ENCODE peak calls at places on chromosomes 6 and 20, in four cellular contexts. V is mammary epithelial cell, N is hepatocyte, R is neural progenitor cell. H is an unnamed sample.

GRCh38 chr20:32752458-32753250 is 9.4 kb upstream of the COMMD7 start:
- DNase-seq in V (peak), N (no peak), R (no peak), H (peak)

GRCh38 chr6:121670511-121670910 is 235.1 kb downstream of the GJA1 start:
- DNase-seq in R (no peak), N (no peak), V (no peak), H (peak)

GRCh38 chr6:83853178-83853967 is at the start of gene RIPPLY2:
- DNase-seq in V (peak), N (peak), R (peak), H (no peak)

GRCh38 chr6:85669735-85670194 is 27.1 kb upstream of the SYNCRIP start:
- DNase-seq in R (no peak), N (no peak), V (peak), H (peak)

GRCh38 chr6:90458353-90459224 is 128.3 kb downstream of the MAP3K7 start:
- DNase-seq in N (no peak), V (no peak), R (no peak), H (no peak)

GRCh38 chr20:31537859-31538245 is 23.6 kb downstream of the HM13 start:
- DNase-seq in R (no peak), V (no peak), N (no peak), H (no peak)

GRCh38 chr20:23187759-23188158 is 101.6 kb upstream of the CD93 start:
- DNase-seq in N (no peak), R (no peak), V (peak), H (no peak)

GRCh38 chr6:6984585-6985366 is 123.0 kb upstream of the RREB1 start:
- DNase-seq in V (no peak), R (no peak), N (no peak), H (no peak)

GRCh38 chr20:34562643-34563042 is 4.1 kb downstream of the MAP1LC3A start:
- DNase-seq in N (no peak), R (peak), V (no peak), H (peak)

DNA sequence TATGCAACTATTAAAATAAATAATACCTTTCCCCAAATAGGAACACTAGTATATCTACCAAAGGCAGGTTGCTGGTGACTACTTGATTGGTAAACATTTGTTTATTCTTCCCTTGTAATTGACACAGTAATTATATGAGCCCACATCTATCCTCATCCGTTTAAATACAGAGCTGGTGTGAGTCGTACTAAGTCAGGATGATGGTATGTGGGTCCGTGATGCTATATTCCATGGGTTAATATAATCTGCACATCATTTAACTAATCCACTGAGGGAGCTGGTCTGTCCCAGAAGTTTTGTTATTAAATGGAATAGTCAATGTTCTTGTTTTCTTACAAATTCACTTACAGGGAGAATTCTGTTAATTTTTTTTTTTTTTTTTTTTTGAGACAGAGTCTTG is 164.0 kb upstream of the AGPAT4 start:
- DNase-seq in R (no peak), V (no peak), N (no peak), H (peak)
- TF ChIP-seq EZH2 in R (no peak), V (no peak), N (no peak), H (no peak)

GRCh38 chr6:111530218-111530617 is 47.2 kb upstream of the REV3L start:
- DNase-seq in R (no peak), V (no peak), N (no peak), H (no peak)

GRCh38 chr6:111534366-111534765 is 51.3 kb upstream of the REV3L start:
- DNase-seq in V (peak), R (no peak), N (peak), H (peak)

GRCh38 chr6:111527367-111527766 is 44.3 kb upstream of the REV3L start:
- DNase-seq in V (no peak), R (no peak), N (no peak), H (no peak)

GRCh38 chr6:111533087-111533784 is 50.2 kb upstream of the REV3L start:
- DNase-seq in V (no peak), R (no peak), N (no peak), H (no peak)

GRCh38 chr6:111530777-111531176 is 47.8 kb upstream of the REV3L start:
- DNase-seq in V (no peak), N (no peak), R (peak), H (no peak)
- H3K4me2 ChIP-seq in V (no peak), N (no peak), R (peak), H (no peak)

GRCh38 chr6:163345931-163346330 is 68.6 kb upstream of the QKI start:
- DNase-seq in N (no peak), R (no peak), V (no peak), H (no peak)
- TF ChIP-seq EZH2 in N (no peak), R (no peak), V (no peak), H (no peak)

GRCh38 chr20:47263502-47264084 is 92.9 kb downstream of the ZMYND8 start:
- DNase-seq in N (no peak), V (no peak), R (no peak), H (no peak)

GRCh38 chr20:47262008-47262364 is 94.5 kb downstream of the ZMYND8 start:
- DNase-seq in N (no peak), R (no peak), V (no peak), H (no peak)

GRCh38 chr20:47265214-47265613 is 91.3 kb downstream of the ZMYND8 start:
- DNase-seq in V (no peak), R (no peak), N (no peak), H (no peak)

GRCh38 chr20:47262365-47263013 is 94.0 kb downstream of the ZMYND8 start:
- DNase-seq in V (no peak), N (no peak), R (no peak), H (no peak)

DNA sequence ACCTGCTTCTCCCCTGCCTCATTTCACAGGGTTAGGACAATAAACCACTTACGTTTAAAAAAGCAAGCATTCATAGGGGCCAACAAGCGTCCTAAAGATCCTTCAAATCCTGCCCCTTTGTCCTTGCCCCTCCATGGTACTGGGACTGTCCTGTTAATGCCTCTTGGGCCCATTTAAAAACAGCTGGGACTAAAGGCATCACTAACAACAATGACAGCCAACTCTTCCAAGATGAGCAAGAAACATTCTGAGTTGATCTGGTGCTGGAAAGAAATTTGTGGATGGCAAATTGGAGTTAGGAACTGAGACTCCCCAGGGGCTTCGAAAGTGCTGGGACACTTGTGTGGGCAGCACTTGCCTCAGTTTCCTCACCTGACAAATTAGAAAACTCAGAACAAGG is 93.4 kb downstream of the ZMYND8 start:
- DNase-seq in V (no peak), N (no peak), R (no peak), H (no peak)
- H3K4me2 ChIP-seq in V (no peak), N (no peak), R (no peak), H (no peak)

DNA sequence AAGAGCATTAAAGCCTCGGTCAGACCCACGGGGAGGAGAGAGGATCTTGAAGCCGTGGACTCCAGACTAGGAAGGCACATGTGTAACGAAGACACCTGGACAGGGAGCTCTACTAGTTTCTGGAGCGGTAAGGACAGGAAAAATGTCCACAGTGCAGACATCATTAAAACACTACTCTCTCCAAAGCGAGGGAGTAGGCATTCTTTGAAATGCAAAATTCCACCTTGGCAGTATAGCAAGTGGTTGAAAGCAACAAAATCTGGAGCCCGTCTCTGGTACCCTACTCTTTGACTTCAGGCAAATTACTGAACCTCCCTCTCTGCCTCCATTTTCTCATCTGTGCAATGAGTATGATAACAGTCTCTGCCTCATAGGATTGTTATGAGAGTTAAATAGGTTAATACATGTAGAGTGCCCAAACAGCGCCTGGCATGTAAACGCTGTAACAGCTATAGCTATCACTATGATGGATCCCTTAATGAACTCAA is 408 bp upstream of the CRIP3 start:
- DNase-seq in N (no peak), V (no peak), R (no peak), H (no peak)
- TF ChIP-seq EZH2 in N (no peak), V (no peak), R (no peak), H (no peak)

GRCh38 chr20:1536893-1537730 is 20.4 kb downstream of the SIRPD start:
- DNase-seq in R (no peak), N (no peak), V (no peak), H (no peak)
- H3K4me2 ChIP-seq in R (no peak), N (no peak), V (no peak), H (no peak)